ENCODE peak calls at places on chromosomes 3 and 15, in nine cellular contexts. G, C, X, F, I, T, D, M and N are unnamed samples.

GRCh38 chr3:158313344-158313927 is 203.5 kb downstream of the RSRC1 start:
- DNase-seq in F (no peak), D (peak), T (peak), X (no peak), G (peak), C (peak), I (peak), M (peak), N (peak)

GRCh38 chr3:196537319-196537984 is 22.3 kb upstream of the SMCO1 start:
- DNase-seq in G (no peak), M (peak), I (peak), D (peak), C (no peak), T (no peak), F (peak), X (peak), N (peak)

GRCh38 chr3:55322649-55323048 is 164.5 kb downstream of the WNT5A start:
- DNase-seq in I (peak), D (no peak), F (no peak), G (no peak), C (no peak), T (no peak), M (no peak), X (no peak), N (no peak)

GRCh38 chr15:57334257-57334656 is 42.0 kb upstream of the CGNL1 start:
- DNase-seq in X (no peak), C (no peak), F (no peak), D (no peak), T (no peak), I (no peak), G (no peak), M (peak), N (peak)

GRCh38 chr15:95210436-95210981 is 979.1 kb downstream of the MCTP2 start:
- DNase-seq in F (no peak), I (no peak), M (no peak), T (no peak), G (no peak), C (no peak), X (no peak), D (no peak), N (no peak)

GRCh38 chr3:12840591-12841084 is 727 bp downstream of the RPL32 start:
- DNase-seq in X (no peak), G (no peak), M (no peak), I (no peak), D (no peak), T (no peak), C (no peak), F (no peak), N (no peak)

GRCh38 chr3:106048946-106049481 is 180.2 kb upstream of the CBLB start:
- DNase-seq in I (no peak), M (no peak), C (no peak), T (no peak), D (no peak), X (no peak), F (no peak), G (no peak), N (peak)

GRCh38 chr15:27813139-27813538 is 286.0 kb downstream of the OCA2 start:
- DNase-seq in X (no peak), T (no peak), M (no peak), G (no peak), F (no peak), C (no peak), D (no peak), I (no peak), N (no peak)